ENCODE peak calls at places on chromosomes 12 and 14, in seven cellular contexts. A is CD8-positive, alpha-beta T cell; Z is gastrocnemius medialis; Y is pancreas; U is cardiac muscle cell; E is right lobe of liver; S is stomach. J is an unnamed sample. For H3K9me3, the result is how much of the 10 kb centered on the place peaks cover.

GRCh38 chr12:68305278-68305677 is 26.9 kb downstream of the MDM1 start:
- DNase-seq in A (no peak), Y (no peak), Z (no peak), U (no peak), E (no peak), S (no peak), J (no peak)

GRCh38 chr12:105382771-105383632 is 52.5 kb downstream of the C12orf75 start:
- DNase-seq in U (peak), Z (no peak), A (no peak), S (no peak), E (no peak), Y (peak), J (no peak)

GRCh38 chr14:95515080-95515489 is 1.4 kb downstream of the SYNE3 start:
- DNase-seq in A (no peak), Y (no peak), S (no peak), E (peak), Z (peak), U (no peak), J (peak)

GRCh38 chr14:38107216-38107631 is 100.5 kb upstream of the SSTR1 start:
- DNase-seq in Z (no peak), S (no peak), E (no peak), U (no peak), Y (no peak), A (no peak), J (no peak)

GRCh38 chr14:101224356-101225115 is 321.0 kb upstream of the RTL1 start:
- DNase-seq in Y (no peak), A (peak), Z (no peak), U (no peak), S (no peak), E (no peak), J (no peak)

GRCh38 chr12:104054681-104055346 is 4.8 kb upstream of the GLT8D2 start:
- DNase-seq in A (no peak), Z (no peak), S (no peak), E (no peak), Y (no peak), U (no peak), J (no peak)

GRCh38 chr12:89707992-89708792 is 446 bp downstream of the ATP2B1 start:
- DNase-seq in U (no peak), A (no peak), Y (peak), Z (peak), E (peak), S (peak), J (peak)

GRCh38 chr12:56723889-56724659 is 1.0 kb downstream of the NACA start:
- DNase-seq in Y (peak), Z (peak), E (peak), S (peak), U (peak), A (no peak), J (no peak)

GRCh38 chr12:22631863-22632463 is 7.0 kb downstream of the ETNK1 start:
- DNase-seq in A (no peak), Y (no peak), E (no peak), U (peak), Z (no peak), S (no peak), J (no peak)

GRCh38 chr12:72829838-72830237 is 557.7 kb downstream of the TRHDE start:
- DNase-seq in S (no peak), E (no peak), Y (no peak), U (peak), A (no peak), Z (no peak), J (no peak)

GRCh38 chr14:31898835-31899528 is 178.1 kb upstream of the ARHGAP5 start:
- DNase-seq in S (no peak), Z (no peak), E (no peak), U (no peak), A (no peak), Y (no peak), J (no peak)

GRCh38 chr12:810635-811415 is 58.4 kb downstream of the WNK1 start:
- DNase-seq in A (no peak), S (no peak), U (no peak), Y (no peak), E (no peak), Z (no peak), J (no peak)

GRCh38 chr14:87059060-87059827 is 933.7 kb downstream of the GALC start:
- DNase-seq in U (no peak), E (no peak), S (no peak), Y (peak), A (no peak), Z (no peak), J (no peak)

GRCh38 chr12:122861586-122861970 is 26.3 kb downstream of the HIP1R start:
- DNase-seq in S (no peak), U (no peak), E (no peak), Z (no peak), A (no peak), Y (no peak), J (peak)

GRCh38 chr12:6396031-6396430 is 12.1 kb downstream of the LTBR start:
- DNase-seq in Y (no peak), U (no peak), S (no peak), A (no peak), Z (no peak), E (no peak), J (no peak)

GRCh38 chr12:51406859-51407258 is 15.7 kb upstream of the GALNT6 start:
- DNase-seq in U (no peak), A (no peak), S (no peak), E (no peak), Z (no peak), Y (no peak), J (no peak)

GRCh38 chr14:106530031-106530422 is 1003.6 kb downstream of the TMEM121 start:
- DNase-seq in Z (no peak), E (no peak), Y (no peak), S (no peak), U (no peak), A (no peak), J (no peak)

GRCh38 chr14:106528717-106529116 is 1002.3 kb downstream of the TMEM121 start:
- DNase-seq in S (no peak), E (no peak), U (no peak), A (no peak), Y (no peak), Z (no peak), J (no peak)

GRCh38 chr14:106530423-106531107 is 1004.2 kb downstream of the TMEM121 start:
- DNase-seq in U (no peak), Z (no peak), E (no peak), Y (no peak), S (no peak), A (peak), J (no peak)
- H3K9me3 ChIP-seq in U (under half), Z (under half), E (under half), Y (under half), S (under half), A (under half), J (under half)

GRCh38 chr12:130076126-130076525 is 86.1 kb upstream of the FZD10 start:
- DNase-seq in A (no peak), E (no peak), Y (no peak), Z (no peak), U (no peak), S (no peak), J (no peak)
- H3K9me3 ChIP-seq in A (under half), E (under half), Y (under half), Z (under half), U (under half), S (under half), J (under half)

DNA sequence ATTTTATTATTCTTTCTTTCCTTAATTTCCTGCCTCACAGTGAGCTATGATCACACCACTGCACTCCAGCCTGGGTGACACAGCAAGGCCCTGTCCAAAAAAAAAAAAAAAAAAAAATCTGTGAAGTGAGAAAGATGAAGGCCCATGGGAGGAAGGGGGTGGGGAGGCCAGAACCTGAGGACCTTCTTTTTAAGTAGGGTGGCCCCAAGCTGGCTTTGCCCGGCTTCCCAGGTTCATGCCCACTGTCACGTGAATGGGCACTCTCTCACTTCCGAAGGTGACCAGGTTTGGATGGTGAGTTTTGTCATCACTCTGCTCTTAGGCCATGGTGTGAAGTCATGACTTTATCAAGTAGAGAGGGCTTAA is 82.3 kb downstream of the TNFAIP2 start:
- DNase-seq in Z (no peak), E (no peak), U (no peak), A (no peak), Y (no peak), S (no peak), J (no peak)
- H3K9me3 ChIP-seq in Z (under half), E (under half), U (under half), A (under half), Y (under half), S (under half), J (half or more)

GRCh38 chr14:73785336-73785833 is 66.2 kb upstream of the PTGR2 start:
- DNase-seq in A (no peak), U (no peak), S (no peak), E (no peak), Y (no peak), Z (no peak), J (peak)

GRCh38 chr14:73786632-73786941 is 65.0 kb upstream of the PTGR2 start:
- DNase-seq in Y (peak), S (peak), Z (no peak), E (peak), A (no peak), U (peak), J (no peak)

GRCh38 chr14:73785834-73786631 is 65.6 kb upstream of the PTGR2 start:
- DNase-seq in Y (peak), A (peak), U (peak), S (peak), E (peak), Z (peak), J (peak)

GRCh38 chr14:73784065-73784987 is 67.3 kb upstream of the PTGR2 start:
- DNase-seq in A (no peak), E (no peak), S (peak), U (peak), Y (peak), Z (no peak), J (peak)

DNA sequence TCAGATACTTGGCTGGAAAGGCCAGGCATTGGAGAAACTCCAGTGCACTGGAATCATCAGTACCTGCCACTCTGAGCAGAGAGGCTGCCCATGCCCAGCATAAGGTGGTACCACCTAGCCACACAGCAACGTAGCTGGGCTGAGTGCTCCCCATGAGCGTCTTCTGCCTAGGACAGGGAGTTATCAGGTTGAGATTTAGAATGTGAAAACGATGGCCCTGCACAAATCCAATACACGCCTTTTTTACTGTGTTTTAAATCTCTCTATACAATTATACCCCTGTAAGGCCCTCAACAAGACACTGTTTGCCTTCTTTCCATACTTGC is 66.7 kb upstream of the PTGR2 start:
- DNase-seq in U (no peak), A (no peak), E (no peak), Z (no peak), S (no peak), Y (no peak), J (no peak)
- H3K9me3 ChIP-seq in U (under half), A (under half), E (under half), Z (under half), S (under half), Y (under half), J (under half)

GRCh38 chr12:34253674-34254073 is 231.4 kb downstream of the ALG10 start:
- DNase-seq in U (no peak), E (no peak), S (no peak), Z (no peak), Y (no peak), A (no peak), J (no peak)

DNA sequence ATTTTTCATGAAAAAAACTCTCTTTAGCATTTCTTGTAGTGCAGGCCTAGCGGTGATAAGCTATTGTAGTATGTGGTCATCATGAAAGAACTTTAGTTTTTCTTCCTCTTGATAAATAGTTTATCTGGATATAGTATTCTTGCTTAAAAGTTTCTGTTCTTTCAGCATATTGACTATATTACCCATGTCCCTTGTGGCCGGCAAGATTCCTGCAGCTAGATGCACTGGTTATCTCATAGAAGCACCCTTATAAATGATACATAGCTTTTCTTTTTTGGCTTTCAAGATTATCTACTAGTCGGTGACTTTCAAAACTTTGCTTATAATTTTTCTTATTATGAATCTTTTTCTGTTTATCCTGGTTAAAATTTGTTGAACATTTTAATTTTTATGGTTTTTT is 234.8 kb downstream of the ALG10 start:
- DNase-seq in Y (no peak), S (no peak), E (no peak), A (no peak), Z (no peak), U (no peak), J (no peak)
- H3K9me3 ChIP-seq in Y (under half), S (under half), E (under half), A (under half), Z (under half), U (under half), J (under half)

GRCh38 chr12:30399859-30400258 is 295.8 kb downstream of the IPO8 start:
- DNase-seq in E (no peak), Y (no peak), U (no peak), S (no peak), A (no peak), Z (no peak), J (no peak)

GRCh38 chr12:30396576-30396975 is 299.1 kb downstream of the IPO8 start:
- DNase-seq in E (no peak), Z (no peak), A (no peak), U (no peak), Y (no peak), S (no peak), J (no peak)

GRCh38 chr12:30391766-30392366 is 303.8 kb downstream of the IPO8 start:
- DNase-seq in Y (no peak), A (no peak), E (no peak), S (no peak), Z (no peak), U (no peak), J (no peak)

GRCh38 chr12:30400349-30400748 is 295.3 kb downstream of the IPO8 start:
- DNase-seq in E (no peak), A (no peak), Z (no peak), S (no peak), U (no peak), Y (no peak), J (no peak)

DNA sequence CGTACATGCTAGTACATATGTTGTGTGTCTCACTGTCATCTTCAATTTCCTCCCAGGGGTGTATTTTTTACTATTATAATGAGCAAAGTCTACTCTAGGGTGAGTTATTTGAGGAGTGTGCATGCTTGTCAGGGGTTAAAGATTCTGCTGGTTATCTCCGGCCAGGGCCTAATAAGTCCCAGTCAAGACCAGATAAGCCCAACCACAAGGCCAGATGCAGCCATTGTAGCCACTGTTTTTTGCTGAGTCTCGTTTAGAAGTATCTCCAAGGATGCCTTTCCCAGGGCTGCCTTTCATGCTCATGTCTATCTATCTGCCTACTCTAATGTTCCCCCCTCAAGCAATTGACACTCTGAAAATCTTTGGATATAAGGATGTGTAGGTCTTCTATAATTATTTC is 300.5 kb downstream of the IPO8 start:
- DNase-seq in Z (no peak), E (no peak), U (no peak), S (no peak), A (no peak), Y (no peak), J (no peak)
- H3K9me3 ChIP-seq in Z (under half), E (under half), U (under half), S (under half), A (under half), Y (under half), J (under half)

GRCh38 chr14:43003845-43004244 is 1397.2 kb downstream of the LRFN5 start:
- DNase-seq in Z (no peak), S (no peak), A (no peak), U (no peak), Y (no peak), E (no peak), J (no peak)

GRCh38 chr14:43005807-43006206 is 1399.1 kb downstream of the LRFN5 start:
- DNase-seq in S (no peak), U (no peak), A (no peak), E (no peak), Y (no peak), Z (no peak), J (no peak)

GRCh38 chr14:43001729-43002128 is 1395.1 kb downstream of the LRFN5 start:
- DNase-seq in Y (no peak), U (no peak), S (no peak), Z (no peak), E (no peak), A (no peak), J (no peak)
- H3K9me3 ChIP-seq in Y (under half), U (under half), S (half or more), Z (under half), E (under half), A (under half), J (under half)

DNA sequence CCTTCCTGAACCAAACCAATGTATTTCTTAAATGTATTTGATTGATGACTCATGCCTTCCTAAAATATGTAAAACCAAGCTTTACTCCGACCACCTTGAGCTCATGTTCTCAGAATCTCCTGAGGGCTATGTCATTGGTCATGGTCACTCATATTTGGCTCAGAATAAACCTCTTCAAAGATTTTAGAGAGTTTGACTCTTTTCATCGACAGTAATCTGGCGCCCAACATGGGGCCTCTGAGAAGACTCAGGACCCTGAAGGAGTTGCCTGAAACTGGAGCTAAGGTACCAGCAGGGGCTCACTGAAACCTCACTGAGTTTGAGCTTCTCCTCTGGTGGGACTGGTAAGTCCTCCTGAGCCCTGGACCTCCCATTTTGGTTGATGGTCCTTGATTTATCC is 17.2 kb upstream of the PSMC1 start:
- DNase-seq in U (no peak), Z (no peak), E (no peak), S (no peak), A (no peak), Y (no peak), J (no peak)
- H3K9me3 ChIP-seq in U (under half), Z (under half), E (under half), S (half or more), A (under half), Y (under half), J (under half)

GRCh38 chr12:34601689-34602088 is 579.4 kb downstream of the ALG10 start:
- DNase-seq in S (no peak), Y (no peak), E (no peak), A (no peak), Z (peak), U (no peak), J (no peak)
- H3K9me3 ChIP-seq in S (half or more), Y (under half), E (under half), A (under half), Z (under half), U (under half), J (half or more)